ENCODE peak calls at places on chromosomes 12 and 14, in eight cellular contexts. One of them, this sample, is unnamed.

GRCh38 chr12:109759076-109759420 is 45.4 kb downstream of the FAM222A start:
- DNase-seq in stimulated activated CD8-positive, alpha-beta memory T cell treated with anti-CD3 and anti-CD28 coated beads, Interleukin-7, amount 100 ng/mL, for 48 hours: no peak
- DNase-seq in iris pigment epithelial cell: no peak
- DNase-seq in Caco-2: no peak
- DNase-seq in fibroblast of the aortic adventitia: no peak
- DNase-seq in activated T-cell treated with anti-CD3 and anti-CD28 coated beads for 1 hour: no peak
- DNase-seq in CD8-positive, alpha-beta T cell: no peak
- DNase-seq in neuronal stem cell: no peak
- DNase-seq in this sample: no peak

GRCh38 chr14:77246784-77247183 is 24.2 kb downstream of the NGB start:
- DNase-seq in Caco-2: no peak
- DNase-seq in iris pigment epithelial cell: no peak
- DNase-seq in stimulated activated CD8-positive, alpha-beta memory T cell treated with anti-CD3 and anti-CD28 coated beads, Interleukin-7, amount 100 ng/mL, for 48 hours: no peak
- DNase-seq in CD8-positive, alpha-beta T cell: no peak
- DNase-seq in activated T-cell treated with anti-CD3 and anti-CD28 coated beads for 1 hour: no peak
- DNase-seq in fibroblast of the aortic adventitia: no peak
- DNase-seq in neuronal stem cell: no peak
- DNase-seq in this sample: no peak

GRCh38 chr12:685388-685787 is 22.1 kb upstream of the NINJ2 start:
- DNase-seq in CD8-positive, alpha-beta T cell: peak
- DNase-seq in Caco-2: no peak
- DNase-seq in stimulated activated CD8-positive, alpha-beta memory T cell treated with anti-CD3 and anti-CD28 coated beads, Interleukin-7, amount 100 ng/mL, for 48 hours: peak
- DNase-seq in activated T-cell treated with anti-CD3 and anti-CD28 coated beads for 1 hour: peak
- DNase-seq in fibroblast of the aortic adventitia: no peak
- DNase-seq in neuronal stem cell: no peak
- DNase-seq in iris pigment epithelial cell: peak
- DNase-seq in this sample: peak

GRCh38 chr12:77189463-77189862 is 124.1 kb upstream of the E2F7 start:
- DNase-seq in activated T-cell treated with anti-CD3 and anti-CD28 coated beads for 1 hour: no peak
- DNase-seq in fibroblast of the aortic adventitia: peak
- DNase-seq in neuronal stem cell: no peak
- DNase-seq in CD8-positive, alpha-beta T cell: no peak
- DNase-seq in Caco-2: no peak
- DNase-seq in stimulated activated CD8-positive, alpha-beta memory T cell treated with anti-CD3 and anti-CD28 coated beads, Interleukin-7, amount 100 ng/mL, for 48 hours: no peak
- DNase-seq in iris pigment epithelial cell: peak
- DNase-seq in this sample: peak

GRCh38 chr12:121872546-121873223 is 14.0 kb upstream of the HPD start:
- DNase-seq in CD8-positive, alpha-beta T cell: no peak
- DNase-seq in iris pigment epithelial cell: peak
- DNase-seq in fibroblast of the aortic adventitia: peak
- DNase-seq in stimulated activated CD8-positive, alpha-beta memory T cell treated with anti-CD3 and anti-CD28 coated beads, Interleukin-7, amount 100 ng/mL, for 48 hours: no peak
- DNase-seq in activated T-cell treated with anti-CD3 and anti-CD28 coated beads for 1 hour: no peak
- DNase-seq in neuronal stem cell: no peak
- DNase-seq in Caco-2: no peak
- DNase-seq in this sample: peak

GRCh38 chr12:2689879-2690278 is 104.9 kb upstream of the FKBP4 start:
- DNase-seq in stimulated activated CD8-positive, alpha-beta memory T cell treated with anti-CD3 and anti-CD28 coated beads, Interleukin-7, amount 100 ng/mL, for 48 hours: no peak
- DNase-seq in activated T-cell treated with anti-CD3 and anti-CD28 coated beads for 1 hour: no peak
- DNase-seq in iris pigment epithelial cell: no peak
- DNase-seq in CD8-positive, alpha-beta T cell: no peak
- DNase-seq in fibroblast of the aortic adventitia: no peak
- DNase-seq in Caco-2: no peak
- DNase-seq in neuronal stem cell: no peak
- DNase-seq in this sample: no peak

GRCh38 chr12:46110220-46110700 is 119.9 kb upstream of the SCAF11 start:
- DNase-seq in iris pigment epithelial cell: no peak
- DNase-seq in CD8-positive, alpha-beta T cell: no peak
- DNase-seq in Caco-2: no peak
- DNase-seq in stimulated activated CD8-positive, alpha-beta memory T cell treated with anti-CD3 and anti-CD28 coated beads, Interleukin-7, amount 100 ng/mL, for 48 hours: no peak
- DNase-seq in neuronal stem cell: no peak
- DNase-seq in fibroblast of the aortic adventitia: no peak
- DNase-seq in activated T-cell treated with anti-CD3 and anti-CD28 coated beads for 1 hour: no peak
- DNase-seq in this sample: no peak

GRCh38 chr14:55122441-55122986 is 6.5 kb upstream of the LGALS3 start:
- DNase-seq in neuronal stem cell: no peak
- DNase-seq in Caco-2: peak
- DNase-seq in activated T-cell treated with anti-CD3 and anti-CD28 coated beads for 1 hour: no peak
- DNase-seq in fibroblast of the aortic adventitia: peak
- DNase-seq in stimulated activated CD8-positive, alpha-beta memory T cell treated with anti-CD3 and anti-CD28 coated beads, Interleukin-7, amount 100 ng/mL, for 48 hours: no peak
- DNase-seq in iris pigment epithelial cell: peak
- DNase-seq in CD8-positive, alpha-beta T cell: no peak
- DNase-seq in this sample: no peak

This sample was measured in astrocyte of the spinal cord.